ENCODE peak calls at places on chromosome 11, in seven cellular contexts. One of them, this sample, is unnamed.

GRCh38 chr11:8389034-8389996 is 125.6 kb upstream of the LMO1 start:
- DNase-seq in mucosa of descending colon: no peak
- DNase-seq in fibroblast of mammary gland: no peak
- DNase-seq in MM.1S: no peak
- DNase-seq in AG04450: no peak
- DNase-seq in keratinocyte: no peak
- DNase-seq in omental fat pad: no peak
- DNase-seq in this sample: no peak

GRCh38 chr11:27329867-27330632 is 33.0 kb downstream of the CCDC34 start:
- DNase-seq in mucosa of descending colon: no peak
- DNase-seq in fibroblast of mammary gland: peak
- DNase-seq in MM.1S: no peak
- DNase-seq in AG04450: no peak
- DNase-seq in keratinocyte: no peak
- DNase-seq in omental fat pad: no peak
- DNase-seq in this sample: no peak

GRCh38 chr11:2076441-2076840 is 62.7 kb downstream of the IGF2 start:
- DNase-seq in mucosa of descending colon: no peak
- DNase-seq in fibroblast of mammary gland: no peak
- DNase-seq in MM.1S: no peak
- DNase-seq in AG04450: no peak
- DNase-seq in keratinocyte: no peak
- DNase-seq in omental fat pad: no peak
- DNase-seq in this sample: no peak

GRCh38 chr11:125351868-125352250 is 144.2 kb downstream of the FEZ1 start:
- DNase-seq in mucosa of descending colon: no peak
- DNase-seq in fibroblast of mammary gland: no peak
- DNase-seq in MM.1S: no peak
- DNase-seq in AG04450: no peak
- DNase-seq in keratinocyte: no peak
- DNase-seq in omental fat pad: no peak
- DNase-seq in this sample: no peak

GRCh38 chr11:63518548-63518947 is 12.7 kb downstream of the LGALS12 start:
- DNase-seq in mucosa of descending colon: no peak
- DNase-seq in fibroblast of mammary gland: peak
- DNase-seq in MM.1S: peak
- DNase-seq in AG04450: no peak
- DNase-seq in keratinocyte: no peak
- DNase-seq in omental fat pad: no peak
- DNase-seq in this sample: no peak

GRCh38 chr11:846496-847098 is 3.9 kb downstream of the TSPAN4 start:
- DNase-seq in mucosa of descending colon: no peak
- DNase-seq in fibroblast of mammary gland: peak
- DNase-seq in MM.1S: no peak
- DNase-seq in AG04450: no peak
- DNase-seq in keratinocyte: no peak
- DNase-seq in omental fat pad: no peak
- DNase-seq in this sample: no peak

GRCh38 chr11:102882389-102883024 is 7.7 kb upstream of the MMP12 start:
- DNase-seq in mucosa of descending colon: no peak
- DNase-seq in fibroblast of mammary gland: peak
- DNase-seq in MM.1S: no peak
- DNase-seq in AG04450: no peak
- DNase-seq in keratinocyte: no peak
- DNase-seq in omental fat pad: no peak
- DNase-seq in this sample: no peak

GRCh38 chr11:68706237-68706636 is 21.9 kb downstream of the GAL start:
- DNase-seq in mucosa of descending colon: no peak
- DNase-seq in fibroblast of mammary gland: no peak
- DNase-seq in MM.1S: no peak
- DNase-seq in AG04450: no peak
- DNase-seq in keratinocyte: no peak
- DNase-seq in omental fat pad: no peak
- DNase-seq in this sample: no peak

GRCh38 chr11:33691051-33691864 is 9.4 kb downstream of the C11orf91 start:
- DNase-seq in mucosa of descending colon: no peak
- DNase-seq in fibroblast of mammary gland: no peak
- DNase-seq in MM.1S: no peak
- DNase-seq in AG04450: no peak
- DNase-seq in keratinocyte: no peak
- DNase-seq in omental fat pad: no peak
- DNase-seq in this sample: no peak

GRCh38 chr11:102666331-102666957 is 39.1 kb downstream of the MMP27 start:
- DNase-seq in mucosa of descending colon: no peak
- DNase-seq in fibroblast of mammary gland: peak
- DNase-seq in MM.1S: peak
- DNase-seq in AG04450: peak
- DNase-seq in keratinocyte: no peak
- DNase-seq in omental fat pad: no peak
- DNase-seq in this sample: peak

GRCh38 chr11:23509023-23509422 is 648.7 kb upstream of the CCDC179 start:
- DNase-seq in mucosa of descending colon: no peak
- DNase-seq in fibroblast of mammary gland: peak
- DNase-seq in MM.1S: no peak
- DNase-seq in AG04450: peak
- DNase-seq in keratinocyte: no peak
- DNase-seq in omental fat pad: no peak
- DNase-seq in this sample: no peak

GRCh38 chr11:126474220-126474619 is 118.7 kb downstream of the ST3GAL4 start:
- DNase-seq in mucosa of descending colon: peak
- DNase-seq in fibroblast of mammary gland: no peak
- DNase-seq in MM.1S: no peak
- DNase-seq in AG04450: no peak
- DNase-seq in keratinocyte: no peak
- DNase-seq in omental fat pad: no peak
- DNase-seq in this sample: no peak

GRCh38 chr11:68735626-68736025 is 15.7 kb downstream of the TESMIN start:
- DNase-seq in mucosa of descending colon: no peak
- DNase-seq in fibroblast of mammary gland: no peak
- DNase-seq in MM.1S: no peak
- DNase-seq in AG04450: no peak
- DNase-seq in keratinocyte: no peak
- DNase-seq in omental fat pad: no peak
- DNase-seq in this sample: no peak

GRCh38 chr11:93704237-93704636 is 37.1 kb downstream of the TAF1D start:
- DNase-seq in mucosa of descending colon: no peak
- DNase-seq in fibroblast of mammary gland: no peak
- DNase-seq in MM.1S: no peak
- DNase-seq in AG04450: no peak
- DNase-seq in keratinocyte: no peak
- DNase-seq in omental fat pad: no peak
- DNase-seq in this sample: peak

GRCh38 chr11:100635194-100635593 is 51.9 kb upstream of the ARHGAP42 start:
- DNase-seq in mucosa of descending colon: no peak
- DNase-seq in fibroblast of mammary gland: no peak
- DNase-seq in MM.1S: no peak
- DNase-seq in AG04450: no peak
- DNase-seq in keratinocyte: no peak
- DNase-seq in omental fat pad: no peak
- DNase-seq in this sample: no peak

GRCh38 chr11:57937431-57937830 is 86.2 kb upstream of the OR9Q1 start:
- DNase-seq in mucosa of descending colon: no peak
- DNase-seq in fibroblast of mammary gland: no peak
- DNase-seq in MM.1S: no peak
- DNase-seq in AG04450: no peak
- DNase-seq in keratinocyte: no peak
- DNase-seq in omental fat pad: no peak
- DNase-seq in this sample: no peak

GRCh38 chr11:119782673-119783072 is 53.7 kb upstream of the NECTIN1 start:
- DNase-seq in mucosa of descending colon: peak
- DNase-seq in fibroblast of mammary gland: peak
- DNase-seq in MM.1S: peak
- DNase-seq in AG04450: no peak
- DNase-seq in keratinocyte: no peak
- DNase-seq in omental fat pad: no peak
- DNase-seq in this sample: no peak

GRCh38 chr11:74485868-74486267 is 7.7 kb downstream of the LIPT2 start:
- DNase-seq in mucosa of descending colon: no peak
- DNase-seq in fibroblast of mammary gland: no peak
- DNase-seq in MM.1S: no peak
- DNase-seq in AG04450: no peak
- DNase-seq in keratinocyte: no peak
- DNase-seq in omental fat pad: no peak
- DNase-seq in this sample: no peak

GRCh38 chr11:74492084-74492483 is 1.4 kb downstream of the LIPT2 start:
- DNase-seq in mucosa of descending colon: no peak
- DNase-seq in fibroblast of mammary gland: no peak
- DNase-seq in MM.1S: no peak
- DNase-seq in AG04450: no peak
- DNase-seq in keratinocyte: no peak
- DNase-seq in omental fat pad: no peak
- DNase-seq in this sample: no peak

GRCh38 chr11:74490945-74491344 is 2.6 kb downstream of the LIPT2 start:
- DNase-seq in mucosa of descending colon: no peak
- DNase-seq in fibroblast of mammary gland: no peak
- DNase-seq in MM.1S: no peak
- DNase-seq in AG04450: no peak
- DNase-seq in keratinocyte: no peak
- DNase-seq in omental fat pad: no peak
- DNase-seq in this sample: no peak

GRCh38 chr11:74492974-74493815 is at the start of gene LIPT2:
- DNase-seq in mucosa of descending colon: peak
- DNase-seq in fibroblast of mammary gland: peak
- DNase-seq in MM.1S: peak
- DNase-seq in AG04450: peak
- DNase-seq in keratinocyte: peak
- DNase-seq in omental fat pad: peak
- DNase-seq in this sample: peak

DNA sequence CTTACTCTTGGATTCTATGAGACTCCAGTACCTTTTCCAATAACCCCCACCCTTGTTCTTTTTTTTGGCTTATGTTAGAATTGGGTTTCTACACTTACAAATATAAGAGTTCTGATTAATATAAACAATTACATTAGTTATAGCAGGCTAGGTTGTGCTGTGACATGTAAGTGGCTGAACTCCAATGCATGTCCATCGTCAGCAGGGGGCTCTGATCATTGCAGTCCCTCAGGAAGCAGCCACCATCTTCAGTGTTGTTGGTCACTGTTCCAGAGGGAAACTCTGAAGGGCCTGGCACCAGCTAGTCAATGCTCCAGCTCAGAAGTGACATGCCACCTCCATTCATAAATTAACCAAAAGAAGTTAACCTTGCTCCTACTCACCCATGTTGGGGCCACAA is 5.6 kb downstream of the LIPT2 start:
- DNase-seq in mucosa of descending colon: no peak
- DNase-seq in fibroblast of mammary gland: peak
- DNase-seq in MM.1S: no peak
- DNase-seq in AG04450: no peak
- DNase-seq in keratinocyte: no peak
- DNase-seq in omental fat pad: no peak
- DNase-seq in this sample: peak
- TF ChIP-seq CTCF in mucosa of descending colon: no peak
- TF ChIP-seq CTCF in fibroblast of mammary gland: no peak
- TF ChIP-seq CTCF in MM.1S: no peak
- TF ChIP-seq CTCF in AG04450: peak
- TF ChIP-seq CTCF in keratinocyte: peak
- TF ChIP-seq CTCF in omental fat pad: no peak
- TF ChIP-seq CTCF in this sample: no peak

DNA sequence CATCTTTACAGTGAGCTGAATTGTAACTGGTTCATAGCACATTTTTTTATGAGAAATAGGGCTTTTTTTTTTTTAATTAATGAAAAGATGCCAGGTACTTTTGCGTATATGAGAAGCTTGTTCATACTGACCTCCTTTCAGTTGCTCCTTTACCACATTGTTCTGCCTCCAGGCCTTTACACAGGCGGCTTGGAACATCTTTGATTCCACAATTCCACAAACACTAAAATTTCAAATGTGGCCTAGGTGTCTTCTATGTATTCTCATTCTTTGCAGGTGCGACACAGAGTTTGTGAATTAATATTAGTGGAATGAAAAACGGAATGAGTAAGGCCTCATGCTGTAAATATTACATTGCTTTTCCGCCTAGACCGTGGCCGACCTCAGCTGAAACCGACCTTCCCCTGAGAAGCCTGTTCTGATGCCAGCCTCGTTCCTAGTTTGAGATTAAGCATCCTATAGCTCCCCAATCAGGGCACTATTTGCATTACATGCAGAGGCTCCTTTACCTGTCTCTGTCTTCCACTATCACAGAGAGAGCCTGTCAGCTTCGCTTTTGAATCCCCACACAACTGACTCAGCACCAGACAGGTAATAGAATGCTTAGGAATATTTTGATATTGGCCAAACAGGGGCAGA is 125.8 kb downstream of the LDLRAD3 start:
- DNase-seq in mucosa of descending colon: no peak
- DNase-seq in fibroblast of mammary gland: no peak
- DNase-seq in MM.1S: peak
- DNase-seq in AG04450: no peak
- DNase-seq in keratinocyte: peak
- DNase-seq in omental fat pad: no peak
- DNase-seq in this sample: no peak
- TF ChIP-seq CTCF in mucosa of descending colon: no peak
- TF ChIP-seq CTCF in fibroblast of mammary gland: no peak
- TF ChIP-seq CTCF in MM.1S: peak
- TF ChIP-seq CTCF in AG04450: no peak
- TF ChIP-seq CTCF in keratinocyte: peak
- TF ChIP-seq CTCF in omental fat pad: no peak
- TF ChIP-seq CTCF in this sample: no peak

GRCh38 chr11:85941380-85941973 is 86.3 kb downstream of the CCDC83 start:
- DNase-seq in mucosa of descending colon: no peak
- DNase-seq in fibroblast of mammary gland: peak
- DNase-seq in MM.1S: peak
- DNase-seq in AG04450: peak
- DNase-seq in keratinocyte: no peak
- DNase-seq in omental fat pad: no peak
- DNase-seq in this sample: peak
- TF ChIP-seq CTCF in mucosa of descending colon: no peak
- TF ChIP-seq CTCF in fibroblast of mammary gland: peak
- TF ChIP-seq CTCF in MM.1S: peak
- TF ChIP-seq CTCF in AG04450: peak
- TF ChIP-seq CTCF in keratinocyte: peak
- TF ChIP-seq CTCF in omental fat pad: no peak
- TF ChIP-seq CTCF in this sample: peak

GRCh38 chr11:64885367-64886286 is 7.2 kb upstream of the EHD1 start:
- DNase-seq in mucosa of descending colon: no peak
- DNase-seq in fibroblast of mammary gland: peak
- DNase-seq in MM.1S: no peak
- DNase-seq in AG04450: peak
- DNase-seq in keratinocyte: no peak
- DNase-seq in omental fat pad: no peak
- DNase-seq in this sample: peak

GRCh38 chr11:64887234-64887756 is 8.9 kb upstream of the EHD1 start:
- DNase-seq in mucosa of descending colon: no peak
- DNase-seq in fibroblast of mammary gland: no peak
- DNase-seq in MM.1S: no peak
- DNase-seq in AG04450: no peak
- DNase-seq in keratinocyte: no peak
- DNase-seq in omental fat pad: no peak
- DNase-seq in this sample: no peak

GRCh38 chr11:64888761-64889511 is 10.5 kb upstream of the EHD1 start:
- DNase-seq in mucosa of descending colon: peak
- DNase-seq in fibroblast of mammary gland: no peak
- DNase-seq in MM.1S: no peak
- DNase-seq in AG04450: no peak
- DNase-seq in keratinocyte: no peak
- DNase-seq in omental fat pad: no peak
- DNase-seq in this sample: no peak

GRCh38 chr11:64888406-64888757 is 10.0 kb upstream of the EHD1 start:
- DNase-seq in mucosa of descending colon: no peak
- DNase-seq in fibroblast of mammary gland: no peak
- DNase-seq in MM.1S: no peak
- DNase-seq in AG04450: no peak
- DNase-seq in keratinocyte: no peak
- DNase-seq in omental fat pad: no peak
- DNase-seq in this sample: no peak

GRCh38 chr11:64887757-64888405 is 9.5 kb upstream of the EHD1 start:
- DNase-seq in mucosa of descending colon: peak
- DNase-seq in fibroblast of mammary gland: peak
- DNase-seq in MM.1S: peak
- DNase-seq in AG04450: no peak
- DNase-seq in keratinocyte: no peak
- DNase-seq in omental fat pad: no peak
- DNase-seq in this sample: peak
- TF ChIP-seq CTCF in mucosa of descending colon: peak
- TF ChIP-seq CTCF in fibroblast of mammary gland: peak
- TF ChIP-seq CTCF in MM.1S: peak
- TF ChIP-seq CTCF in AG04450: peak
- TF ChIP-seq CTCF in keratinocyte: peak
- TF ChIP-seq CTCF in omental fat pad: no peak
- TF ChIP-seq CTCF in this sample: peak

This sample was measured in activated CD8-positive, alpha-beta T cell treated with anti-CD3 and anti-CD28 coated beads for 36 hours.